ENCODE peak calls at places on chromosomes 6 and 20, in ten cellular contexts. One of them, this sample, is unnamed.

GRCh38 chr6:169200931-169201514 is 52.6 kb downstream of the THBS2 start:
- DNase-seq in psoas muscle: no peak
- DNase-seq in Karpas-422: no peak
- DNase-seq in skeletal muscle cell: no peak
- DNase-seq in cardiac muscle cell: no peak
- DNase-seq in CD4-positive, alpha-beta memory T cell: no peak
- DNase-seq in A549: no peak
- DNase-seq in mammary epithelial cell: no peak
- DNase-seq in GM23338: no peak
- DNase-seq in right cardiac atrium: no peak
- DNase-seq in this sample: no peak

GRCh38 chr20:20553534-20553933 is 158.9 kb downstream of the RALGAPA2 start:
- DNase-seq in skeletal muscle cell: no peak
- DNase-seq in A549: no peak
- DNase-seq in Karpas-422: no peak
- DNase-seq in CD4-positive, alpha-beta memory T cell: no peak
- DNase-seq in mammary epithelial cell: no peak
- DNase-seq in GM23338: no peak
- DNase-seq in cardiac muscle cell: no peak
- DNase-seq in right cardiac atrium: no peak
- DNase-seq in psoas muscle: no peak
- DNase-seq in this sample: no peak

GRCh38 chr20:46054606-46055005 is 25.6 kb downstream of the SLC12A5 start:
- DNase-seq in mammary epithelial cell: no peak
- DNase-seq in cardiac muscle cell: no peak
- DNase-seq in psoas muscle: no peak
- DNase-seq in CD4-positive, alpha-beta memory T cell: no peak
- DNase-seq in A549: no peak
- DNase-seq in Karpas-422: no peak
- DNase-seq in skeletal muscle cell: no peak
- DNase-seq in GM23338: no peak
- DNase-seq in right cardiac atrium: no peak
- DNase-seq in this sample: no peak

GRCh38 chr20:46665602-46666001 is 14.3 kb upstream of the SLC13A3 start:
- DNase-seq in skeletal muscle cell: no peak
- DNase-seq in GM23338: no peak
- DNase-seq in A549: no peak
- DNase-seq in cardiac muscle cell: no peak
- DNase-seq in right cardiac atrium: no peak
- DNase-seq in CD4-positive, alpha-beta memory T cell: no peak
- DNase-seq in mammary epithelial cell: no peak
- DNase-seq in psoas muscle: no peak
- DNase-seq in Karpas-422: no peak
- DNase-seq in this sample: no peak

GRCh38 chr6:164925681-164926530 is 383.5 kb downstream of the C6orf118 start:
- DNase-seq in right cardiac atrium: no peak
- DNase-seq in skeletal muscle cell: no peak
- DNase-seq in CD4-positive, alpha-beta memory T cell: no peak
- DNase-seq in mammary epithelial cell: no peak
- DNase-seq in cardiac muscle cell: no peak
- DNase-seq in A549: no peak
- DNase-seq in psoas muscle: no peak
- DNase-seq in GM23338: no peak
- DNase-seq in Karpas-422: no peak
- DNase-seq in this sample: no peak

GRCh38 chr20:23146857-23147256 is 60.7 kb upstream of the CD93 start:
- DNase-seq in psoas muscle: no peak
- DNase-seq in mammary epithelial cell: no peak
- DNase-seq in CD4-positive, alpha-beta memory T cell: no peak
- DNase-seq in skeletal muscle cell: no peak
- DNase-seq in Karpas-422: no peak
- DNase-seq in cardiac muscle cell: no peak
- DNase-seq in A549: no peak
- DNase-seq in GM23338: no peak
- DNase-seq in right cardiac atrium: no peak
- DNase-seq in this sample: no peak

GRCh38 chr6:113733386-113733785 is 123.8 kb upstream of the MARCKS start:
- DNase-seq in right cardiac atrium: no peak
- DNase-seq in Karpas-422: no peak
- DNase-seq in CD4-positive, alpha-beta memory T cell: no peak
- DNase-seq in A549: no peak
- DNase-seq in mammary epithelial cell: no peak
- DNase-seq in cardiac muscle cell: no peak
- DNase-seq in psoas muscle: no peak
- DNase-seq in skeletal muscle cell: no peak
- DNase-seq in GM23338: no peak
- DNase-seq in this sample: no peak

GRCh38 chr6:11734861-11735652 is 43.5 kb downstream of the ADTRP start:
- DNase-seq in right cardiac atrium: no peak
- DNase-seq in skeletal muscle cell: no peak
- DNase-seq in CD4-positive, alpha-beta memory T cell: no peak
- DNase-seq in A549: no peak
- DNase-seq in Karpas-422: no peak
- DNase-seq in mammary epithelial cell: no peak
- DNase-seq in psoas muscle: no peak
- DNase-seq in cardiac muscle cell: no peak
- DNase-seq in GM23338: no peak
- DNase-seq in this sample: no peak

GRCh38 chr6:14910692-14911547 is 334.9 kb upstream of the JARID2 start:
- DNase-seq in right cardiac atrium: peak; percentile 76
- DNase-seq in skeletal muscle cell: no peak
- DNase-seq in CD4-positive, alpha-beta memory T cell: peak; percentile 10
- DNase-seq in A549: no peak
- DNase-seq in psoas muscle: peak; percentile 39
- DNase-seq in mammary epithelial cell: no peak
- DNase-seq in cardiac muscle cell: peak; percentile 64
- DNase-seq in GM23338: no peak
- DNase-seq in Karpas-422: peak; percentile 73
- DNase-seq in this sample: peak; percentile 56

GRCh38 chr6:99178168-99178567 is 171.3 kb downstream of the FAXC start:
- DNase-seq in mammary epithelial cell: peak; percentile 76
- DNase-seq in Karpas-422: no peak
- DNase-seq in cardiac muscle cell: no peak
- DNase-seq in right cardiac atrium: no peak
- DNase-seq in psoas muscle: no peak
- DNase-seq in A549: no peak
- DNase-seq in skeletal muscle cell: no peak
- DNase-seq in CD4-positive, alpha-beta memory T cell: no peak
- DNase-seq in GM23338: no peak
- DNase-seq in this sample: no peak

GRCh38 chr20:59322813-59323469 is 22.5 kb downstream of the EDN3 start:
- DNase-seq in CD4-positive, alpha-beta memory T cell: no peak
- DNase-seq in psoas muscle: no peak
- DNase-seq in skeletal muscle cell: no peak
- DNase-seq in right cardiac atrium: no peak
- DNase-seq in GM23338: no peak
- DNase-seq in mammary epithelial cell: no peak
- DNase-seq in cardiac muscle cell: no peak
- DNase-seq in A549: no peak
- DNase-seq in Karpas-422: no peak
- DNase-seq in this sample: no peak

GRCh38 chr20:57792386-57793095 is 82.7 kb upstream of the PMEPA1 start:
- DNase-seq in CD4-positive, alpha-beta memory T cell: no peak
- DNase-seq in A549: no peak
- DNase-seq in cardiac muscle cell: no peak
- DNase-seq in Karpas-422: no peak
- DNase-seq in right cardiac atrium: no peak
- DNase-seq in mammary epithelial cell: no peak
- DNase-seq in psoas muscle: no peak
- DNase-seq in skeletal muscle cell: no peak
- DNase-seq in GM23338: no peak
- DNase-seq in this sample: no peak
- H3K4me3 ChIP-seq in CD4-positive, alpha-beta memory T cell: no peak overlapping the region
- H3K4me3 ChIP-seq in A549: no peak overlapping the region
- H3K4me3 ChIP-seq in cardiac muscle cell: no peak overlapping the region
- H3K4me3 ChIP-seq in Karpas-422: no peak overlapping the region
- H3K4me3 ChIP-seq in right cardiac atrium: no peak overlapping the region
- H3K4me3 ChIP-seq in mammary epithelial cell: no peak overlapping the region
- H3K4me3 ChIP-seq in psoas muscle: no peak overlapping the region
- H3K4me3 ChIP-seq in skeletal muscle cell: no peak overlapping the region
- H3K4me3 ChIP-seq in GM23338: no peak overlapping the region
- H3K4me3 ChIP-seq in this sample: no peak overlapping the region

GRCh38 chr6:35342258-35343091 is at the start of gene PPARD:
- DNase-seq in psoas muscle: peak; percentile 99
- DNase-seq in A549: peak; percentile 91
- DNase-seq in skeletal muscle cell: peak; percentile 77
- DNase-seq in Karpas-422: peak; percentile 98
- DNase-seq in GM23338: peak; percentile 97
- DNase-seq in cardiac muscle cell: peak; percentile 98
- DNase-seq in right cardiac atrium: peak; percentile 99
- DNase-seq in mammary epithelial cell: peak; percentile 96
- DNase-seq in CD4-positive, alpha-beta memory T cell: peak; percentile 95
- DNase-seq in this sample: peak; percentile 100

GRCh38 chr6:35343092-35343834 is 905 bp downstream of the PPARD start:
- DNase-seq in GM23338: no peak
- DNase-seq in mammary epithelial cell: peak; percentile 36
- DNase-seq in right cardiac atrium: peak; percentile 84
- DNase-seq in cardiac muscle cell: peak; percentile 80
- DNase-seq in A549: no peak
- DNase-seq in CD4-positive, alpha-beta memory T cell: peak; percentile 29
- DNase-seq in psoas muscle: peak; percentile 45
- DNase-seq in skeletal muscle cell: no peak
- DNase-seq in Karpas-422: peak; percentile 72
- DNase-seq in this sample: peak; percentile 66

GRCh38 chr6:35341557-35341956 is 801 bp upstream of the PPARD start:
- DNase-seq in mammary epithelial cell: no peak
- DNase-seq in skeletal muscle cell: no peak
- DNase-seq in cardiac muscle cell: no peak
- DNase-seq in GM23338: peak; percentile 68
- DNase-seq in right cardiac atrium: no peak
- DNase-seq in CD4-positive, alpha-beta memory T cell: no peak
- DNase-seq in A549: no peak
- DNase-seq in psoas muscle: no peak
- DNase-seq in Karpas-422: peak; percentile 41
- DNase-seq in this sample: no peak

GRCh38 chr6:35343835-35344550 is 1.6 kb downstream of the PPARD start:
- DNase-seq in Karpas-422: peak; percentile 37
- DNase-seq in GM23338: no peak
- DNase-seq in cardiac muscle cell: no peak
- DNase-seq in psoas muscle: no peak
- DNase-seq in mammary epithelial cell: no peak
- DNase-seq in skeletal muscle cell: no peak
- DNase-seq in CD4-positive, alpha-beta memory T cell: no peak
- DNase-seq in right cardiac atrium: no peak
- DNase-seq in A549: no peak
- DNase-seq in this sample: no peak
- H3K4me3 ChIP-seq in Karpas-422: peak overlapping the region; percentile 78
- H3K4me3 ChIP-seq in GM23338: peak overlapping the region; percentile 82
- H3K4me3 ChIP-seq in cardiac muscle cell: no peak overlapping the region
- H3K4me3 ChIP-seq in psoas muscle: peak overlapping the region; percentile 99
- H3K4me3 ChIP-seq in mammary epithelial cell: peak overlapping the region; percentile 68
- H3K4me3 ChIP-seq in skeletal muscle cell: peak overlapping the region; percentile 87
- H3K4me3 ChIP-seq in CD4-positive, alpha-beta memory T cell: peak overlapping the region; percentile 97
- H3K4me3 ChIP-seq in right cardiac atrium: peak overlapping the region; percentile 77
- H3K4me3 ChIP-seq in A549: no peak overlapping the region
- H3K4me3 ChIP-seq in this sample: peak overlapping the region; percentile 76

DNA sequence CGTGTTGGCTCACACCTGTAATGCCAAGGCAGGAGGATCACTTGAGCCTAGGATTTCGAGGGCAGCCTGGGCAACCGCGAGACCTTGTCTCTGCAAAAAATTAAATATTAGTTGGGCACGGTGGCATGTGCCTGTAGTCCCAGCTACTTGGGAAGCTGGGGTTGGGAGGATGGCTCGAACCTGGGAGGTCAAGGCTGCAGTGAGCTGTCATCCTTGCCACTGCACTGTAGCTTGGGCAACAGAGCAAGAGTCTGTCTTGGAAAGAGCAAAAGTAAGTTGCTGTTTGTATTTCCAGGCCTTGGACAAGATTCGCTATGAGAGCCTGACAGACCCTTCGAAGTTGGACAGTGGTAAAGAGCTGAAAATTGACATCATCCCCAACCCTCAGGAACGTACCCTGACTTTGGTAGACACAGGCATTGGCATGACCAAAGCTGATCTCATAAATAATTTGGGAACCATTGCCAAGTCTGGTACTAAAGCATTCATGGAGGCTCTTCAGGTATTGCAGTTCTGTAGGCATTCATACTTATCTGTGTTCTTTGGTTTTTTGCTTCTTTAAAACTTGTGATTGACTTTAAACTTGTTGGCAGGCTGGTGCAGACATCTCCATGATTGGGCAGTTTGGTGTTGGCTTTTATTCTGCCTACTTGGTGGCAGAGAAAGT is 2.3 kb downstream of the HSP90AB1 start:
- DNase-seq in mammary epithelial cell: no peak
- DNase-seq in GM23338: no peak
- DNase-seq in CD4-positive, alpha-beta memory T cell: no peak
- DNase-seq in A549: no peak
- DNase-seq in right cardiac atrium: no peak
- DNase-seq in psoas muscle: no peak
- DNase-seq in cardiac muscle cell: no peak
- DNase-seq in skeletal muscle cell: no peak
- DNase-seq in Karpas-422: no peak
- DNase-seq in this sample: no peak
- H3K4me3 ChIP-seq in mammary epithelial cell: peak overlapping the region; percentile 75
- H3K4me3 ChIP-seq in GM23338: peak overlapping the region; percentile 100
- H3K4me3 ChIP-seq in CD4-positive, alpha-beta memory T cell: no peak overlapping the region
- H3K4me3 ChIP-seq in A549: peak overlapping the region; percentile 90
- H3K4me3 ChIP-seq in right cardiac atrium: no peak overlapping the region
- H3K4me3 ChIP-seq in psoas muscle: peak overlapping the region; percentile 82
- H3K4me3 ChIP-seq in cardiac muscle cell: no peak overlapping the region
- H3K4me3 ChIP-seq in skeletal muscle cell: peak overlapping the region; percentile 71
- H3K4me3 ChIP-seq in Karpas-422: peak overlapping the region; percentile 95
- H3K4me3 ChIP-seq in this sample: peak overlapping the region; percentile 95

GRCh38 chr20:37407117-37407566 is 61.2 kb downstream of the SRC start:
- DNase-seq in mammary epithelial cell: peak; percentile 57
- DNase-seq in A549: no peak
- DNase-seq in skeletal muscle cell: no peak
- DNase-seq in Karpas-422: peak; percentile 55
- DNase-seq in cardiac muscle cell: peak; percentile 10
- DNase-seq in psoas muscle: no peak
- DNase-seq in CD4-positive, alpha-beta memory T cell: no peak
- DNase-seq in right cardiac atrium: peak; percentile 30
- DNase-seq in GM23338: no peak
- DNase-seq in this sample: no peak
- H3K4me3 ChIP-seq in mammary epithelial cell: no peak overlapping the region
- H3K4me3 ChIP-seq in A549: peak overlapping the region; percentile 22
- H3K4me3 ChIP-seq in skeletal muscle cell: no peak overlapping the region
- H3K4me3 ChIP-seq in Karpas-422: peak overlapping the region; percentile 47
- H3K4me3 ChIP-seq in cardiac muscle cell: no peak overlapping the region
- H3K4me3 ChIP-seq in psoas muscle: no peak overlapping the region
- H3K4me3 ChIP-seq in CD4-positive, alpha-beta memory T cell: no peak overlapping the region
- H3K4me3 ChIP-seq in right cardiac atrium: no peak overlapping the region
- H3K4me3 ChIP-seq in GM23338: no peak overlapping the region
- H3K4me3 ChIP-seq in this sample: peak overlapping the region; percentile 39

This sample was measured in heart left ventricle.